ENCODE peak calls at places on chromosomes 6 and 20, in four cellular contexts. W is activated T-cell treated with anti-CD3 and anti-CD28 coated beads, Interleukin-2, amount 50 U/mL, for 24 hours; N is Karpas-422; T is GM20000. Z is an unnamed sample.

GRCh38 chr20:39248851-39249485 is 286.8 kb downstream of the DHX35 start:
- DNase-seq in W (no peak), N (no peak), T (no peak), Z (no peak)

GRCh38 chr6:121896771-121897170 is 461.3 kb downstream of the GJA1 start:
- DNase-seq in W (no peak), N (no peak), T (no peak), Z (no peak)

GRCh38 chr6:111918825-111919224 is 45.6 kb upstream of the FYN start:
- DNase-seq in W (no peak), N (no peak), T (no peak), Z (peak; percentile 91)

GRCh38 chr6:6931047-6932025 is 176.4 kb upstream of the RREB1 start:
- DNase-seq in W (no peak), N (no peak), T (no peak), Z (no peak)

GRCh38 chr6:20069130-20069529 is 143.1 kb downstream of the MBOAT1 start:
- DNase-seq in W (no peak), N (no peak), T (no peak), Z (no peak)

GRCh38 chr20:57469418-57470211 is 55.3 kb downstream of the CTCFL start:
- DNase-seq in W (no peak), N (peak; percentile 96), T (no peak), Z (no peak)

GRCh38 chr6:158053377-158054313 is 72.0 kb downstream of the SYNJ2 start:
- DNase-seq in W (no peak), N (no peak), T (no peak), Z (no peak)

GRCh38 chr6:72916906-72917305 is 295.0 kb downstream of the KCNQ5 start:
- DNase-seq in W (no peak), N (no peak), T (no peak), Z (no peak)